ENCODE peak calls at places on chromosome 19, in eight cellular contexts. One of them, this sample, is unnamed.

GRCh38 chr19:50817941-50818858 is 5.4 kb downstream of the KLK1 start:
- DNase-seq in CD8-positive, alpha-beta T cell: peak; percentile 32
- DNase-seq in tibial artery: no peak
- DNase-seq in upper lobe of right lung: peak; percentile 73
- DNase-seq in stomach: peak; percentile 48
- DNase-seq in PC-9: no peak
- DNase-seq in osteoblast: peak; percentile 74
- DNase-seq in mucosa of descending colon: peak; percentile 92
- DNase-seq in this sample: peak; percentile 92

GRCh38 chr19:2273356-2274184 is 8.4 kb downstream of the PEAK3 start:
- DNase-seq in CD8-positive, alpha-beta T cell: peak; percentile 74
- DNase-seq in tibial artery: peak; percentile 54
- DNase-seq in upper lobe of right lung: peak; percentile 89
- DNase-seq in stomach: peak; percentile 83
- DNase-seq in PC-9: peak; percentile 49
- DNase-seq in osteoblast: peak; percentile 99
- DNase-seq in mucosa of descending colon: peak; percentile 91
- DNase-seq in this sample: peak; percentile 90

GRCh38 chr19:3620817-3621547 is 5.6 kb downstream of the CACTIN start:
- DNase-seq in CD8-positive, alpha-beta T cell: no peak
- DNase-seq in tibial artery: no peak
- DNase-seq in upper lobe of right lung: no peak
- DNase-seq in stomach: no peak
- DNase-seq in PC-9: no peak
- DNase-seq in osteoblast: peak; percentile 91
- DNase-seq in mucosa of descending colon: peak; percentile 45
- DNase-seq in this sample: no peak

GRCh38 chr19:6639439-6639838 is 30.5 kb downstream of the TNFSF14 start:
- DNase-seq in CD8-positive, alpha-beta T cell: no peak
- DNase-seq in tibial artery: no peak
- DNase-seq in upper lobe of right lung: no peak
- DNase-seq in stomach: no peak
- DNase-seq in PC-9: no peak
- DNase-seq in osteoblast: peak; percentile 83
- DNase-seq in mucosa of descending colon: no peak
- DNase-seq in this sample: no peak

GRCh38 chr19:53158119-53158656 is 665 bp downstream of the ZNF347 start:
- DNase-seq in CD8-positive, alpha-beta T cell: peak; percentile 37
- DNase-seq in tibial artery: peak; percentile 27
- DNase-seq in upper lobe of right lung: peak; percentile 68
- DNase-seq in stomach: peak; percentile 29
- DNase-seq in PC-9: no peak
- DNase-seq in osteoblast: peak; percentile 52
- DNase-seq in mucosa of descending colon: peak; percentile 58
- DNase-seq in this sample: peak; percentile 30

GRCh38 chr19:32181356-32181920 is 164.0 kb upstream of the ZNF507 start:
- DNase-seq in CD8-positive, alpha-beta T cell: no peak
- DNase-seq in tibial artery: no peak
- DNase-seq in upper lobe of right lung: no peak
- DNase-seq in stomach: no peak
- DNase-seq in PC-9: no peak
- DNase-seq in osteoblast: no peak
- DNase-seq in mucosa of descending colon: no peak
- DNase-seq in this sample: no peak

GRCh38 chr19:2524840-2525723 is 49.2 kb downstream of the GADD45B start:
- DNase-seq in CD8-positive, alpha-beta T cell: no peak
- DNase-seq in tibial artery: no peak
- DNase-seq in upper lobe of right lung: no peak
- DNase-seq in stomach: peak; percentile 40
- DNase-seq in PC-9: peak; percentile 93
- DNase-seq in osteoblast: peak; percentile 97
- DNase-seq in mucosa of descending colon: no peak
- DNase-seq in this sample: no peak

GRCh38 chr19:58361900-58362271 is 665 bp downstream of the ZNF497 start:
- DNase-seq in CD8-positive, alpha-beta T cell: no peak
- DNase-seq in tibial artery: peak; percentile 39
- DNase-seq in upper lobe of right lung: peak; percentile 86
- DNase-seq in stomach: peak; percentile 38
- DNase-seq in PC-9: peak; percentile 55
- DNase-seq in osteoblast: peak; percentile 97
- DNase-seq in mucosa of descending colon: peak; percentile 76
- DNase-seq in this sample: peak; percentile 68

GRCh38 chr19:22893855-22894270 is 61.8 kb downstream of the ZNF723 start:
- DNase-seq in CD8-positive, alpha-beta T cell: no peak
- DNase-seq in tibial artery: no peak
- DNase-seq in upper lobe of right lung: no peak
- DNase-seq in stomach: no peak
- DNase-seq in PC-9: no peak
- DNase-seq in osteoblast: no peak
- DNase-seq in mucosa of descending colon: no peak
- DNase-seq in this sample: no peak

GRCh38 chr19:7582446-7582845 is 13.2 kb upstream of the CAMSAP3 start:
- DNase-seq in CD8-positive, alpha-beta T cell: no peak
- DNase-seq in tibial artery: no peak
- DNase-seq in upper lobe of right lung: no peak
- DNase-seq in stomach: peak; percentile 35
- DNase-seq in PC-9: peak; percentile 51
- DNase-seq in osteoblast: no peak
- DNase-seq in mucosa of descending colon: no peak
- DNase-seq in this sample: no peak

GRCh38 chr19:3149089-3149488 is 13.3 kb downstream of the GNA15 start:
- DNase-seq in CD8-positive, alpha-beta T cell: no peak
- DNase-seq in tibial artery: no peak
- DNase-seq in upper lobe of right lung: no peak
- DNase-seq in stomach: no peak
- DNase-seq in PC-9: no peak
- DNase-seq in osteoblast: no peak
- DNase-seq in mucosa of descending colon: no peak
- DNase-seq in this sample: no peak

GRCh38 chr19:8194528-8195275 is 14.5 kb upstream of the CERS4 start:
- DNase-seq in CD8-positive, alpha-beta T cell: peak; percentile 55
- DNase-seq in tibial artery: no peak
- DNase-seq in upper lobe of right lung: no peak
- DNase-seq in stomach: peak; percentile 35
- DNase-seq in PC-9: no peak
- DNase-seq in osteoblast: no peak
- DNase-seq in mucosa of descending colon: peak; percentile 80
- DNase-seq in this sample: no peak

GRCh38 chr19:3520166-3521103 is 14.3 kb downstream of the FZR1 start:
- DNase-seq in CD8-positive, alpha-beta T cell: no peak
- DNase-seq in tibial artery: no peak
- DNase-seq in upper lobe of right lung: peak; percentile 60
- DNase-seq in stomach: no peak
- DNase-seq in PC-9: no peak
- DNase-seq in osteoblast: no peak
- DNase-seq in mucosa of descending colon: no peak
- DNase-seq in this sample: no peak

GRCh38 chr19:8126008-8126407 is 23.4 kb downstream of the FBN3 start:
- DNase-seq in CD8-positive, alpha-beta T cell: no peak
- DNase-seq in tibial artery: no peak
- DNase-seq in upper lobe of right lung: no peak
- DNase-seq in stomach: no peak
- DNase-seq in PC-9: no peak
- DNase-seq in osteoblast: peak; percentile 53
- DNase-seq in mucosa of descending colon: no peak
- DNase-seq in this sample: no peak

GRCh38 chr19:7428651-7429113 is 60.2 kb downstream of the PEX11G start:
- DNase-seq in CD8-positive, alpha-beta T cell: no peak
- DNase-seq in tibial artery: no peak
- DNase-seq in upper lobe of right lung: no peak
- DNase-seq in stomach: no peak
- DNase-seq in PC-9: no peak
- DNase-seq in osteoblast: no peak
- DNase-seq in mucosa of descending colon: peak; percentile 69
- DNase-seq in this sample: no peak

GRCh38 chr19:17183858-17184271 is 31.3 kb upstream of the USE1 start:
- DNase-seq in CD8-positive, alpha-beta T cell: peak; percentile 34
- DNase-seq in tibial artery: no peak
- DNase-seq in upper lobe of right lung: no peak
- DNase-seq in stomach: no peak
- DNase-seq in PC-9: no peak
- DNase-seq in osteoblast: peak; percentile 46
- DNase-seq in mucosa of descending colon: no peak
- DNase-seq in this sample: peak; percentile 62

GRCh38 chr19:57559008-57559403 is 657 bp downstream of the ZNF550 start:
- DNase-seq in CD8-positive, alpha-beta T cell: peak; percentile 19
- DNase-seq in tibial artery: no peak
- DNase-seq in upper lobe of right lung: no peak
- DNase-seq in stomach: no peak
- DNase-seq in PC-9: peak; percentile 59
- DNase-seq in osteoblast: peak; percentile 71
- DNase-seq in mucosa of descending colon: no peak
- DNase-seq in this sample: peak; percentile 39

GRCh38 chr19:36003284-36003683 is 5.3 kb downstream of the SYNE4 start:
- DNase-seq in CD8-positive, alpha-beta T cell: no peak
- DNase-seq in tibial artery: no peak
- DNase-seq in upper lobe of right lung: no peak
- DNase-seq in stomach: no peak
- DNase-seq in PC-9: no peak
- DNase-seq in osteoblast: peak; percentile 35
- DNase-seq in mucosa of descending colon: no peak
- DNase-seq in this sample: no peak
- TF ChIP-seq CTCF in CD8-positive, alpha-beta T cell: no peak
- TF ChIP-seq CTCF in tibial artery: no peak
- TF ChIP-seq CTCF in upper lobe of right lung: no peak
- TF ChIP-seq CTCF in stomach: no peak
- TF ChIP-seq CTCF in PC-9: no peak
- TF ChIP-seq CTCF in osteoblast: no peak
- TF ChIP-seq CTCF in mucosa of descending colon: no peak
- TF ChIP-seq CTCF in this sample: no peak

GRCh38 chr19:29784598-29785223 is 27.1 kb upstream of the CCNE1 start:
- DNase-seq in CD8-positive, alpha-beta T cell: no peak
- DNase-seq in tibial artery: no peak
- DNase-seq in upper lobe of right lung: no peak
- DNase-seq in stomach: no peak
- DNase-seq in PC-9: no peak
- DNase-seq in osteoblast: no peak
- DNase-seq in mucosa of descending colon: no peak
- DNase-seq in this sample: no peak

GRCh38 chr19:29783627-29784190 is 28.1 kb upstream of the CCNE1 start:
- DNase-seq in CD8-positive, alpha-beta T cell: no peak
- DNase-seq in tibial artery: no peak
- DNase-seq in upper lobe of right lung: no peak
- DNase-seq in stomach: no peak
- DNase-seq in PC-9: no peak
- DNase-seq in osteoblast: peak; percentile 73
- DNase-seq in mucosa of descending colon: no peak
- DNase-seq in this sample: no peak

GRCh38 chr19:29785360-29785759 is 26.4 kb upstream of the CCNE1 start:
- DNase-seq in CD8-positive, alpha-beta T cell: no peak
- DNase-seq in tibial artery: no peak
- DNase-seq in upper lobe of right lung: no peak
- DNase-seq in stomach: no peak
- DNase-seq in PC-9: no peak
- DNase-seq in osteoblast: peak; percentile 56
- DNase-seq in mucosa of descending colon: no peak
- DNase-seq in this sample: no peak

GRCh38 chr19:29789007-29789406 is 22.8 kb upstream of the CCNE1 start:
- DNase-seq in CD8-positive, alpha-beta T cell: no peak
- DNase-seq in tibial artery: no peak
- DNase-seq in upper lobe of right lung: no peak
- DNase-seq in stomach: no peak
- DNase-seq in PC-9: no peak
- DNase-seq in osteoblast: no peak
- DNase-seq in mucosa of descending colon: no peak
- DNase-seq in this sample: no peak

DNA sequence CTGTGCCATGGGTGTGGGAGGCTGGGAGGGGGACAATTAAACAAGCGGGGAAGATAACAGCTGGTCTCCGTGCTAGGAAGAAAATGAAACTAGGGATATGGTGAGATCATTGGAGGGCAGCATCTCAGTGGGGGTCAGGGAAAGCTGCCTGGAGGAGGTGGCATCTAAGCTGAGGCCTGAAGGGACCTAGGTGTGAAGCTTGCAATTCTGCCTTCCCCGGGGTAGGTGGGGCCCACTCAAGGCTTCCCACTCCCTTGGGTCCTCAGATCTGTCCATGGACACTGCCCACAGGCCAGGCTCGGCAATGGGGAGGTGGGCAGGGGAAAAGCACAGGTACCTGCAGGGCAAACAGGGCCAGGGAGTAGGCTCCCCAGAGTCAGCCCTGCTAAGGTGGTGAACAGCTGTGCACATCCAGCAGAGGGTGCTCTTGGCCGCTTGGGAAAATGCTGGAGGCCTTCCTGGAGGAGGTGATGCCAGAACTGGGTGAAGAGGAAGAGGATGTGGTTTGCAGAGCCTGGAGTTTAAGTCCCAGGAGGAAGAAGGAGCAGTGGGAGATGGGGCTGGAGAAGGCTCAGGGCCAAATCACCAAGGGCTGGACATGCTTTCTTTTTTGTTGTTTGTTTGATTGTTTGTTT is 25.7 kb upstream of the CCNE1 start:
- DNase-seq in CD8-positive, alpha-beta T cell: no peak
- DNase-seq in tibial artery: no peak
- DNase-seq in upper lobe of right lung: no peak
- DNase-seq in stomach: no peak
- DNase-seq in PC-9: no peak
- DNase-seq in osteoblast: no peak
- DNase-seq in mucosa of descending colon: no peak
- DNase-seq in this sample: peak; percentile 51
- TF ChIP-seq CTCF in CD8-positive, alpha-beta T cell: no peak
- TF ChIP-seq CTCF in tibial artery: no peak
- TF ChIP-seq CTCF in upper lobe of right lung: no peak
- TF ChIP-seq CTCF in stomach: no peak
- TF ChIP-seq CTCF in PC-9: peak; percentile 55
- TF ChIP-seq CTCF in osteoblast: peak; percentile 7
- TF ChIP-seq CTCF in mucosa of descending colon: no peak
- TF ChIP-seq CTCF in this sample: peak; percentile 54

GRCh38 chr19:43595999-43596841 is at the start of the genes IRGQ and ZNF576:
- DNase-seq in CD8-positive, alpha-beta T cell: peak; percentile 100
- DNase-seq in tibial artery: peak; percentile 100
- DNase-seq in upper lobe of right lung: peak; percentile 100
- DNase-seq in stomach: peak; percentile 100
- DNase-seq in PC-9: peak; percentile 96
- DNase-seq in osteoblast: peak; percentile 99
- DNase-seq in mucosa of descending colon: peak; percentile 100
- DNase-seq in this sample: peak; percentile 99
- TF ChIP-seq CTCF in CD8-positive, alpha-beta T cell: no peak
- TF ChIP-seq CTCF in tibial artery: no peak
- TF ChIP-seq CTCF in upper lobe of right lung: no peak
- TF ChIP-seq CTCF in stomach: no peak
- TF ChIP-seq CTCF in PC-9: no peak
- TF ChIP-seq CTCF in osteoblast: no peak
- TF ChIP-seq CTCF in mucosa of descending colon: peak; percentile 22
- TF ChIP-seq CTCF in this sample: no peak

DNA sequence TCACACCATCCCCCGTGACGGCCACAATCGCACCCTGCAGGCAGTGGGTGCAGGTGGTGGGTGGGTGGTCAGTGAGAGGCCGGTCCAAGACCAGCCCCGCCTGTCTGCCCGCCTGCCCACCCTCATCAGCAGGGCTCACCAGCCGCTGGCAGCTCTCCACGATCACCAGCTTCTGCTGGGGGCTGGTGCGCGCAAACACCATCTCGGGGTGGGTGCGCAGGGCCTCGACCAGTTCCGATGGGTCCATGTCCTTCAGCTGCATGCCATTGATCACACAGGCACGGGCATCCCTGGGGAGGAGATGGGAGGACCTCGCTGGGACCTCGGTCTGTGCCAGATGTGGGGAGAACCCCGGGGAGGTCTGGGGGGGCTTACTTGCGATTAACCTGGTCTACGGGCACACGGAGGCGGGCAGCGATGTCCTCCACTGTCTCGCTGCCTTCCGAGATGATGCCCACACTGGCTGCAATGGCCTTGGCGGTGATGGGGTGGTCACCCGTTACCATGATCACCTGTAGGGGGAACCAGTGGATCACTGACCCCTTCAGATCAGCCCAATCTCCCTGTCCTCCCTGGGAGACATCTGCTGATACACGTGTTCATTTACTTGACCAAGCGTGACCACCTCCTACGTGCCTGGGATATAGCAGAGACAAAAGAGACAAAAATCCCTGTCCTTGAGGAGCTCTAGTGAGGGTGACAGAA is 8.0 kb downstream of the ATP4A start:
- DNase-seq in CD8-positive, alpha-beta T cell: no peak
- DNase-seq in tibial artery: no peak
- DNase-seq in upper lobe of right lung: no peak
- DNase-seq in stomach: no peak
- DNase-seq in PC-9: no peak
- DNase-seq in osteoblast: peak; percentile 83
- DNase-seq in mucosa of descending colon: no peak
- DNase-seq in this sample: no peak
- TF ChIP-seq CTCF in CD8-positive, alpha-beta T cell: no peak
- TF ChIP-seq CTCF in tibial artery: no peak
- TF ChIP-seq CTCF in upper lobe of right lung: peak; percentile 10
- TF ChIP-seq CTCF in stomach: peak; percentile 17
- TF ChIP-seq CTCF in PC-9: peak; percentile 63
- TF ChIP-seq CTCF in osteoblast: peak; percentile 28
- TF ChIP-seq CTCF in mucosa of descending colon: no peak
- TF ChIP-seq CTCF in this sample: peak; percentile 34

This sample was measured in GM10248.